ENCODE peak calls at places on chromosomes 3 and 15, in ten cellular contexts. One of them, this sample, is unnamed.

GRCh38 chr15:31300981-31301686 is 25.5 kb upstream of the KLF13 start:
- DNase-seq in A549: no peak
- DNase-seq in activated naive CD8-positive, alpha-beta T cell treated with anti-CD3 and anti-CD28 coated beads, Interleukin-2, amount 50 U/mL, for 24 hours: no peak
- DNase-seq in A172: no peak
- DNase-seq in HCEC 1CT: no peak
- DNase-seq in aorta: no peak
- DNase-seq in Caki2: no peak
- DNase-seq in stimulated activated CD4-positive, alpha-beta T cell treated with anti-CD3 and anti-CD28 coated beads, Interleukin-4, amount 100 ng/mL, for 4 hours: no peak
- DNase-seq in HEK293T: no peak
- DNase-seq in SK-N-DZ: peak
- DNase-seq in this sample: no peak

GRCh38 chr3:12288466-12289129 is at the start of gene PPARG:
- DNase-seq in A172: no peak
- DNase-seq in SK-N-DZ: peak
- DNase-seq in Caki2: peak
- DNase-seq in HCEC 1CT: peak
- DNase-seq in aorta: peak
- DNase-seq in HEK293T: peak
- DNase-seq in stimulated activated CD4-positive, alpha-beta T cell treated with anti-CD3 and anti-CD28 coated beads, Interleukin-4, amount 100 ng/mL, for 4 hours: no peak
- DNase-seq in activated naive CD8-positive, alpha-beta T cell treated with anti-CD3 and anti-CD28 coated beads, Interleukin-2, amount 50 U/mL, for 24 hours: no peak
- DNase-seq in A549: peak
- DNase-seq in this sample: no peak

GRCh38 chr15:88505721-88506120 is 38.2 kb downstream of the MRPS11 start:
- DNase-seq in activated naive CD8-positive, alpha-beta T cell treated with anti-CD3 and anti-CD28 coated beads, Interleukin-2, amount 50 U/mL, for 24 hours: no peak
- DNase-seq in SK-N-DZ: no peak
- DNase-seq in aorta: no peak
- DNase-seq in HEK293T: no peak
- DNase-seq in HCEC 1CT: no peak
- DNase-seq in Caki2: no peak
- DNase-seq in A172: no peak
- DNase-seq in stimulated activated CD4-positive, alpha-beta T cell treated with anti-CD3 and anti-CD28 coated beads, Interleukin-4, amount 100 ng/mL, for 4 hours: no peak
- DNase-seq in A549: no peak
- DNase-seq in this sample: peak

GRCh38 chr3:144491333-144491732 is 519.7 kb downstream of the DIPK2A start:
- DNase-seq in A549: no peak
- DNase-seq in activated naive CD8-positive, alpha-beta T cell treated with anti-CD3 and anti-CD28 coated beads, Interleukin-2, amount 50 U/mL, for 24 hours: no peak
- DNase-seq in HEK293T: no peak
- DNase-seq in HCEC 1CT: no peak
- DNase-seq in Caki2: no peak
- DNase-seq in aorta: no peak
- DNase-seq in stimulated activated CD4-positive, alpha-beta T cell treated with anti-CD3 and anti-CD28 coated beads, Interleukin-4, amount 100 ng/mL, for 4 hours: no peak
- DNase-seq in A172: no peak
- DNase-seq in SK-N-DZ: peak
- DNase-seq in this sample: no peak

GRCh38 chr3:138078901-138079344 is 36.5 kb downstream of the DZIP1L start:
- DNase-seq in activated naive CD8-positive, alpha-beta T cell treated with anti-CD3 and anti-CD28 coated beads, Interleukin-2, amount 50 U/mL, for 24 hours: no peak
- DNase-seq in A172: peak
- DNase-seq in A549: peak
- DNase-seq in SK-N-DZ: no peak
- DNase-seq in aorta: no peak
- DNase-seq in HCEC 1CT: peak
- DNase-seq in HEK293T: no peak
- DNase-seq in Caki2: peak
- DNase-seq in stimulated activated CD4-positive, alpha-beta T cell treated with anti-CD3 and anti-CD28 coated beads, Interleukin-4, amount 100 ng/mL, for 4 hours: no peak
- DNase-seq in this sample: no peak

GRCh38 chr15:64010719-64011118 is 35.6 kb downstream of the DAPK2 start:
- DNase-seq in HEK293T: no peak
- DNase-seq in stimulated activated CD4-positive, alpha-beta T cell treated with anti-CD3 and anti-CD28 coated beads, Interleukin-4, amount 100 ng/mL, for 4 hours: peak
- DNase-seq in HCEC 1CT: peak
- DNase-seq in aorta: no peak
- DNase-seq in A172: peak
- DNase-seq in activated naive CD8-positive, alpha-beta T cell treated with anti-CD3 and anti-CD28 coated beads, Interleukin-2, amount 50 U/mL, for 24 hours: peak
- DNase-seq in Caki2: peak
- DNase-seq in SK-N-DZ: no peak
- DNase-seq in A549: no peak
- DNase-seq in this sample: no peak

GRCh38 chr3:188578579-188579363 is 424.8 kb downstream of the LPP start:
- DNase-seq in activated naive CD8-positive, alpha-beta T cell treated with anti-CD3 and anti-CD28 coated beads, Interleukin-2, amount 50 U/mL, for 24 hours: peak
- DNase-seq in stimulated activated CD4-positive, alpha-beta T cell treated with anti-CD3 and anti-CD28 coated beads, Interleukin-4, amount 100 ng/mL, for 4 hours: no peak
- DNase-seq in aorta: peak
- DNase-seq in A172: peak
- DNase-seq in A549: no peak
- DNase-seq in HEK293T: no peak
- DNase-seq in SK-N-DZ: no peak
- DNase-seq in HCEC 1CT: peak
- DNase-seq in Caki2: no peak
- DNase-seq in this sample: no peak

GRCh38 chr3:67423722-67424121 is 230.7 kb downstream of the SUCLG2 start:
- DNase-seq in HEK293T: no peak
- DNase-seq in activated naive CD8-positive, alpha-beta T cell treated with anti-CD3 and anti-CD28 coated beads, Interleukin-2, amount 50 U/mL, for 24 hours: no peak
- DNase-seq in A172: no peak
- DNase-seq in stimulated activated CD4-positive, alpha-beta T cell treated with anti-CD3 and anti-CD28 coated beads, Interleukin-4, amount 100 ng/mL, for 4 hours: no peak
- DNase-seq in A549: no peak
- DNase-seq in SK-N-DZ: no peak
- DNase-seq in HCEC 1CT: no peak
- DNase-seq in Caki2: no peak
- DNase-seq in aorta: no peak
- DNase-seq in this sample: no peak

GRCh38 chr3:75655501-75655904 is 8.6 kb upstream of the FRG2C start:
- DNase-seq in A172: no peak
- DNase-seq in activated naive CD8-positive, alpha-beta T cell treated with anti-CD3 and anti-CD28 coated beads, Interleukin-2, amount 50 U/mL, for 24 hours: no peak
- DNase-seq in HEK293T: no peak
- DNase-seq in HCEC 1CT: no peak
- DNase-seq in SK-N-DZ: peak
- DNase-seq in aorta: no peak
- DNase-seq in stimulated activated CD4-positive, alpha-beta T cell treated with anti-CD3 and anti-CD28 coated beads, Interleukin-4, amount 100 ng/mL, for 4 hours: no peak
- DNase-seq in A549: no peak
- DNase-seq in Caki2: no peak
- DNase-seq in this sample: no peak

GRCh38 chr3:19645093-19645492 is 288.9 kb downstream of the EFHB start:
- DNase-seq in aorta: no peak
- DNase-seq in Caki2: peak
- DNase-seq in HEK293T: no peak
- DNase-seq in SK-N-DZ: no peak
- DNase-seq in activated naive CD8-positive, alpha-beta T cell treated with anti-CD3 and anti-CD28 coated beads, Interleukin-2, amount 50 U/mL, for 24 hours: no peak
- DNase-seq in stimulated activated CD4-positive, alpha-beta T cell treated with anti-CD3 and anti-CD28 coated beads, Interleukin-4, amount 100 ng/mL, for 4 hours: no peak
- DNase-seq in HCEC 1CT: no peak
- DNase-seq in A549: no peak
- DNase-seq in A172: peak
- DNase-seq in this sample: no peak

GRCh38 chr3:195081242-195081963 is 189.6 kb downstream of the XXYLT1 start:
- DNase-seq in HEK293T: no peak
- DNase-seq in aorta: peak
- DNase-seq in Caki2: no peak
- DNase-seq in A172: peak
- DNase-seq in SK-N-DZ: no peak
- DNase-seq in A549: no peak
- DNase-seq in stimulated activated CD4-positive, alpha-beta T cell treated with anti-CD3 and anti-CD28 coated beads, Interleukin-4, amount 100 ng/mL, for 4 hours: no peak
- DNase-seq in HCEC 1CT: no peak
- DNase-seq in activated naive CD8-positive, alpha-beta T cell treated with anti-CD3 and anti-CD28 coated beads, Interleukin-2, amount 50 U/mL, for 24 hours: no peak
- DNase-seq in this sample: no peak

GRCh38 chr3:129502641-129503386 is 25.6 kb upstream of the RHO start:
- DNase-seq in aorta: no peak
- DNase-seq in activated naive CD8-positive, alpha-beta T cell treated with anti-CD3 and anti-CD28 coated beads, Interleukin-2, amount 50 U/mL, for 24 hours: no peak
- DNase-seq in stimulated activated CD4-positive, alpha-beta T cell treated with anti-CD3 and anti-CD28 coated beads, Interleukin-4, amount 100 ng/mL, for 4 hours: no peak
- DNase-seq in A172: no peak
- DNase-seq in SK-N-DZ: no peak
- DNase-seq in Caki2: no peak
- DNase-seq in A549: no peak
- DNase-seq in HEK293T: no peak
- DNase-seq in HCEC 1CT: no peak
- DNase-seq in this sample: no peak

GRCh38 chr3:44643024-44643423 is 5.5 kb upstream of the ZNF35 start:
- DNase-seq in A172: no peak
- DNase-seq in Caki2: no peak
- DNase-seq in HCEC 1CT: no peak
- DNase-seq in HEK293T: no peak
- DNase-seq in activated naive CD8-positive, alpha-beta T cell treated with anti-CD3 and anti-CD28 coated beads, Interleukin-2, amount 50 U/mL, for 24 hours: no peak
- DNase-seq in aorta: no peak
- DNase-seq in stimulated activated CD4-positive, alpha-beta T cell treated with anti-CD3 and anti-CD28 coated beads, Interleukin-4, amount 100 ng/mL, for 4 hours: no peak
- DNase-seq in SK-N-DZ: no peak
- DNase-seq in A549: no peak
- DNase-seq in this sample: no peak